ENCODE peak calls at places on chromosomes 11 and 22, in ten cellular contexts. Q is NCI-H1436, H is A549, N is amygdala, D is SJSA1, L is AG08395, F is C1 segment of cervical spinal cord, E is A172, R is left ventricle myocardium inferior, S is GM23248. I is an unnamed sample.

GRCh38 chr11:74462009-74462408 is 5.3 kb downstream of the KCNE3 start:
- DNase-seq in Q (no peak), D (no peak), N (no peak), S (peak; percentile 18), H (no peak), E (no peak), L (no peak), F (peak; percentile 7), R (peak; percentile 84), I (no peak)

GRCh38 chr11:46970913-46971625 is 34.5 kb downstream of the CSTPP1 start:
- DNase-seq in F (no peak), R (no peak), L (no peak), D (no peak), S (no peak), Q (no peak), E (no peak), N (no peak), H (no peak), I (no peak)

GRCh38 chr11:70655816-70656215 is 257.5 kb downstream of the CTTN start:
- DNase-seq in R (no peak), L (no peak), E (no peak), H (no peak), D (no peak), N (no peak), S (no peak), Q (no peak), F (no peak), I (no peak)

GRCh38 chr22:24406322-24407277 is 20.8 kb upstream of the ADORA2A start:
- DNase-seq in N (no peak), H (no peak), R (no peak), F (no peak), L (no peak), Q (no peak), D (no peak), E (no peak), S (no peak), I (no peak)

GRCh38 chr22:45010532-45010900 is 711 bp upstream of the PHF21B start:
- DNase-seq in L (no peak), F (no peak), R (no peak), S (no peak), E (no peak), D (no peak), N (no peak), H (peak; percentile 13), Q (no peak), I (no peak)

GRCh38 chr11:114108501-114109205 is 49.1 kb downstream of the ZBTB16 start:
- DNase-seq in H (no peak), E (no peak), R (no peak), L (no peak), Q (no peak), D (no peak), N (no peak), F (no peak), S (no peak), I (no peak)

GRCh38 chr22:41983516-41983915 is 14.3 kb downstream of the SEPTIN3 start:
- DNase-seq in F (no peak), H (no peak), D (no peak), Q (no peak), E (no peak), S (peak; percentile 66), N (no peak), R (no peak), L (peak; percentile 80), I (no peak)

GRCh38 chr11:111285205-111286079 is 12.9 kb upstream of the POU2AF3 start:
- DNase-seq in N (no peak), L (no peak), Q (no peak), F (no peak), D (no peak), E (no peak), H (no peak), R (no peak), S (no peak), I (no peak)

GRCh38 chr11:47464479-47464878 is 15.5 kb upstream of the RAPSN start:
- DNase-seq in E (peak; percentile 98), N (no peak), F (no peak), D (no peak), L (no peak), H (no peak), Q (peak; percentile 89), S (peak; percentile 49), R (no peak), I (no peak)

GRCh38 chr11:2792376-2793250 is 92.8 kb upstream of the KCNQ1OT1 start:
- DNase-seq in E (no peak), H (no peak), R (peak; percentile 11), F (no peak), S (no peak), Q (no peak), D (no peak), N (no peak), L (no peak), I (no peak)

GRCh38 chr22:48340727-48341709 is 1486.7 kb downstream of the BRD1 start:
- DNase-seq in D (no peak), F (no peak), L (no peak), Q (no peak), E (no peak), H (no peak), N (no peak), R (no peak), S (no peak), I (no peak)

I was measured in cerebellar nuclear complex.